ENCODE peak calls at places on chromosome 22, in four cellular contexts. W, E, H and V are unnamed samples.

GRCh38 chr22:41302016-41302767 is 867 bp downstream of the ZC3H7B start:
- DNase-seq in H (no peak), W (no peak), E (no peak), V (peak)

GRCh38 chr22:38788016-38788415 is 5.9 kb downstream of the DNAL4 start:
- DNase-seq in H (no peak), W (no peak), E (no peak), V (no peak)

GRCh38 chr22:43209971-43210370 is 23.0 kb upstream of the TTLL12 start:
- DNase-seq in H (no peak), W (no peak), E (no peak), V (no peak)

GRCh38 chr22:50299724-50300619 is 7.5 kb downstream of the PLXNB2 start:
- DNase-seq in H (peak), E (no peak), W (no peak), V (no peak)

GRCh38 chr22:39090426-39091064 is 6.5 kb upstream of the APOBEC3H start:
- DNase-seq in W (peak), H (no peak), E (no peak), V (peak)

GRCh38 chr22:44572414-44573207 is 74.6 kb upstream of the RTL6 start:
- DNase-seq in W (no peak), H (peak), E (no peak), V (no peak)

GRCh38 chr22:26939466-26939865 is 282.1 kb downstream of the MIAT start:
- DNase-seq in W (no peak), H (no peak), E (no peak), V (no peak)

GRCh38 chr22:32411388-32411787 is 659 bp downstream of the RTCB start:
- DNase-seq in E (peak), H (no peak), W (no peak), V (no peak)

GRCh38 chr22:20966883-20967696 is at the start of gene AIFM3:
- DNase-seq in W (no peak), E (no peak), H (no peak), V (no peak)

GRCh38 chr22:20627432-20627831 is 120.0 kb downstream of the MED15 start:
- DNase-seq in W (no peak), E (no peak), H (no peak), V (no peak)

GRCh38 chr22:44360686-44361381 is 48.1 kb upstream of the SHISAL1 start:
- DNase-seq in E (no peak), W (no peak), H (peak), V (no peak)

GRCh38 chr22:39353346-39353745 is 3.6 kb downstream of the SYNGR1 start:
- DNase-seq in H (no peak), W (no peak), E (no peak), V (peak)

GRCh38 chr22:31631381-31631780 is 30.6 kb downstream of the PISD start:
- DNase-seq in W (no peak), H (no peak), E (no peak), V (no peak)

GRCh38 chr22:24727218-24727851 is 47.2 kb downstream of the PIWIL3 start:
- DNase-seq in E (peak), W (no peak), H (no peak), V (no peak)

GRCh38 chr22:19731736-19732135 is 8.4 kb downstream of the GP1BB start:
- DNase-seq in E (no peak), W (no peak), H (no peak), V (no peak)

GRCh38 chr22:31861226-31861840 is 83.0 kb upstream of the YWHAH start:
- DNase-seq in H (no peak), W (no peak), E (no peak), V (no peak)

GRCh38 chr22:48760481-48761238 is 1067.0 kb downstream of the BRD1 start:
- DNase-seq in E (no peak), H (no peak), W (no peak), V (no peak)

GRCh38 chr22:48649031-48649430 is 1178.6 kb downstream of the BRD1 start:
- DNase-seq in E (no peak), W (no peak), H (no peak), V (no peak)

GRCh38 chr22:46001426-46002106 is 24.6 kb upstream of the WNT7B start:
- DNase-seq in W (no peak), E (no peak), H (peak), V (no peak)

GRCh38 chr22:29782061-29782845 is 15.1 kb downstream of the UQCR10 start:
- DNase-seq in H (peak), W (no peak), E (peak), V (no peak)

GRCh38 chr22:20783844-20784723 is 10.2 kb downstream of the SERPIND1 start:
- DNase-seq in H (no peak), W (peak), E (peak), V (peak)

GRCh38 chr22:41478891-41479521 is 10.1 kb downstream of the ACO2 start:
- DNase-seq in H (no peak), E (no peak), W (no peak), V (no peak)

GRCh38 chr22:32880906-32881596 is 79.5 kb downstream of the TIMP3 start:
- DNase-seq in E (peak), H (no peak), W (no peak), V (no peak)

GRCh38 chr22:38490475-38490874 is 15.6 kb downstream of the DDX17 start:
- DNase-seq in H (no peak), E (no peak), W (no peak), V (no peak)

GRCh38 chr22:38299001-38299651 is 18.1 kb downstream of the CSNK1E start:
- DNase-seq in W (no peak), H (no peak), E (no peak), V (no peak)

GRCh38 chr22:45631839-45632238 is 39.8 kb upstream of the ATXN10 start:
- DNase-seq in E (no peak), W (no peak), H (peak), V (no peak)

GRCh38 chr22:35978889-35979288 is 49.7 kb downstream of the RBFOX2 start:
- DNase-seq in W (no peak), H (no peak), E (no peak), V (no peak)

GRCh38 chr22:38244106-38244505 is 28.7 kb downstream of the TMEM184B start:
- DNase-seq in H (peak), E (no peak), W (no peak), V (no peak)

GRCh38 chr22:38981005-38981658 is 1.0 kb upstream of the APOBEC3B start:
- DNase-seq in H (no peak), E (peak), W (no peak), V (no peak)

GRCh38 chr22:37639070-37639760 is at the start of gene SH3BP1:
- DNase-seq in W (peak), E (no peak), H (peak), V (peak)

GRCh38 chr22:26362471-26362870 is 66.6 kb upstream of the ASPHD2 start:
- DNase-seq in W (no peak), E (no peak), H (no peak), V (no peak)

GRCh38 chr22:33557836-33558235 is 362.4 kb downstream of the LARGE1 start:
- DNase-seq in W (no peak), E (no peak), H (no peak), V (no peak)

GRCh38 chr22:44475706-44476105 is 22.3 kb downstream of the RTL6 start:
- DNase-seq in E (no peak), W (no peak), H (no peak), V (no peak)

GRCh38 chr22:45594123-45594941 is 77.3 kb upstream of the ATXN10 start:
- DNase-seq in H (peak), W (no peak), E (no peak), V (no peak)

GRCh38 chr22:43295173-43295572 is 48.0 kb downstream of the SCUBE1 start:
- DNase-seq in W (no peak), E (no peak), H (no peak), V (no peak)

GRCh38 chr22:17116931-17117330 is 4.2 kb downstream of the TMEM121B start:
- DNase-seq in W (no peak), H (no peak), E (no peak), V (no peak)

GRCh38 chr22:17780116-17780740 is 6.0 kb upstream of the BID start:
- DNase-seq in E (no peak), W (no peak), H (no peak), V (no peak)